ENCODE peak calls at places on chromosomes 5 and 9, in six cellular contexts. H is lung microvascular endothelial cell, N is SW480, S is T-helper 9 cell, U is hippocampal formation, J is T-helper 2 cell. Q is an unnamed sample.

GRCh38 chr5:125199968-125200841 is 453.8 kb upstream of the ZNF608 start:
- DNase-seq in H (peak), N (no peak), S (no peak), U (peak), J (no peak), Q (no peak)

GRCh38 chr5:129063483-129064136 is 30.9 kb upstream of the ISOC1 start:
- DNase-seq in H (peak), N (no peak), S (no peak), U (no peak), J (no peak), Q (no peak)

GRCh38 chr5:137516961-137517360 is 17.8 kb upstream of the SPOCK1 start:
- DNase-seq in H (no peak), N (no peak), S (no peak), U (no peak), J (no peak), Q (no peak)

GRCh38 chr9:4762889-4763521 is 22.0 kb upstream of the AK3 start:
- DNase-seq in H (peak), N (no peak), S (no peak), U (no peak), J (no peak), Q (no peak)

GRCh38 chr5:145539201-145539600 is 295.9 kb downstream of the PRELID2 start:
- DNase-seq in H (no peak), N (no peak), S (no peak), U (no peak), J (no peak), Q (no peak)

GRCh38 chr5:94945656-94946055 is 327.2 kb downstream of the SLF1 start:
- DNase-seq in H (no peak), N (no peak), S (no peak), U (no peak), J (no peak), Q (no peak)

GRCh38 chr9:76438841-76439588 is 20.0 kb upstream of the GCNT1 start:
- DNase-seq in H (no peak), N (no peak), S (no peak), U (no peak), J (no peak), Q (no peak)

GRCh38 chr9:18463991-18464390 is 10.0 kb upstream of the ADAMTSL1 start:
- DNase-seq in H (peak), N (no peak), S (no peak), U (no peak), J (no peak), Q (no peak)

GRCh38 chr9:133795049-133795448 is 56.9 kb upstream of the SARDH start:
- DNase-seq in H (no peak), N (no peak), S (no peak), U (no peak), J (no peak), Q (no peak)

GRCh38 chr5:107469064-107469463 is 201.7 kb downstream of the EFNA5 start:
- DNase-seq in H (no peak), N (no peak), S (no peak), U (no peak), J (no peak), Q (no peak)

GRCh38 chr5:116583823-116584222 is 9.2 kb upstream of the SEMA6A start:
- DNase-seq in H (no peak), N (no peak), S (no peak), U (no peak), J (no peak), Q (no peak)

GRCh38 chr5:139979943-139980342 is 63.2 kb downstream of the NRG2 start:
- DNase-seq in H (no peak), N (no peak), S (no peak), U (no peak), J (no peak), Q (no peak)

GRCh38 chr9:113578877-113579269 is 115.3 kb downstream of the RGS3 start:
- DNase-seq in H (peak), N (peak), S (peak), U (no peak), J (peak), Q (no peak)

GRCh38 chr5:173720341-173721258 is 104.2 kb upstream of the BOD1 start:
- DNase-seq in H (no peak), N (no peak), S (no peak), U (no peak), J (no peak), Q (no peak)

GRCh38 chr5:169265888-169266287 is 35.1 kb downstream of the SLIT3 start:
- DNase-seq in H (no peak), N (no peak), S (no peak), U (no peak), J (no peak), Q (no peak)

GRCh38 chr9:84170521-84171141 is 169.9 kb downstream of the SLC28A3 start:
- DNase-seq in H (peak), N (peak), S (no peak), U (no peak), J (no peak), Q (peak)

GRCh38 chr9:7936201-7936600 is 136.6 kb upstream of the DMAC1 start:
- DNase-seq in H (no peak), N (no peak), S (peak), U (no peak), J (no peak), Q (no peak)

GRCh38 chr5:149172261-149172660 is 31.0 kb downstream of the ABLIM3 start:
- DNase-seq in H (peak), N (peak), S (no peak), U (no peak), J (no peak), Q (no peak)

Q was measured in occipital lobe.